ENCODE peak calls at places on chromosome 14, in ten cellular contexts. One of them, this sample, is unnamed. For H3K36me3, the result is how much of the 10 kb centered on the place peaks cover.

GRCh38 chr14:61555056-61555838 is 140.1 kb upstream of the HIF1A start:
- DNase-seq in GM23248: peak
- DNase-seq in naive thymus-derived CD4-positive, alpha-beta T cell: no peak
- DNase-seq in effector memory CD4-positive, alpha-beta T cell: no peak
- DNase-seq in Panc1: no peak
- DNase-seq in tibial nerve: no peak
- DNase-seq in thyroid gland: no peak
- DNase-seq in esophagus squamous epithelium: no peak
- DNase-seq in CD4-positive, CD25-positive, alpha-beta regulatory T cell: no peak
- DNase-seq in neural progenitor cell: peak
- DNase-seq in this sample: no peak

GRCh38 chr14:34338056-34338455 is 124.0 kb downstream of the SPTSSA start:
- DNase-seq in esophagus squamous epithelium: no peak
- DNase-seq in tibial nerve: no peak
- DNase-seq in thyroid gland: no peak
- DNase-seq in naive thymus-derived CD4-positive, alpha-beta T cell: no peak
- DNase-seq in effector memory CD4-positive, alpha-beta T cell: no peak
- DNase-seq in CD4-positive, CD25-positive, alpha-beta regulatory T cell: no peak
- DNase-seq in GM23248: no peak
- DNase-seq in Panc1: no peak
- DNase-seq in neural progenitor cell: no peak
- DNase-seq in this sample: no peak

GRCh38 chr14:51004801-51005526 is 60.7 kb upstream of the PYGL start:
- DNase-seq in CD4-positive, CD25-positive, alpha-beta regulatory T cell: no peak
- DNase-seq in thyroid gland: no peak
- DNase-seq in Panc1: no peak
- DNase-seq in GM23248: peak
- DNase-seq in neural progenitor cell: no peak
- DNase-seq in esophagus squamous epithelium: no peak
- DNase-seq in effector memory CD4-positive, alpha-beta T cell: no peak
- DNase-seq in tibial nerve: no peak
- DNase-seq in naive thymus-derived CD4-positive, alpha-beta T cell: no peak
- DNase-seq in this sample: no peak

GRCh38 chr14:60363275-60363674 is 114.3 kb downstream of the PPM1A start:
- DNase-seq in esophagus squamous epithelium: no peak
- DNase-seq in CD4-positive, CD25-positive, alpha-beta regulatory T cell: no peak
- DNase-seq in GM23248: no peak
- DNase-seq in thyroid gland: no peak
- DNase-seq in tibial nerve: no peak
- DNase-seq in neural progenitor cell: no peak
- DNase-seq in effector memory CD4-positive, alpha-beta T cell: no peak
- DNase-seq in Panc1: no peak
- DNase-seq in naive thymus-derived CD4-positive, alpha-beta T cell: no peak
- DNase-seq in this sample: no peak

GRCh38 chr14:89401241-89401640 is 15.8 kb downstream of the FOXN3 start:
- DNase-seq in thyroid gland: no peak
- DNase-seq in CD4-positive, CD25-positive, alpha-beta regulatory T cell: no peak
- DNase-seq in neural progenitor cell: no peak
- DNase-seq in GM23248: no peak
- DNase-seq in esophagus squamous epithelium: no peak
- DNase-seq in effector memory CD4-positive, alpha-beta T cell: no peak
- DNase-seq in Panc1: no peak
- DNase-seq in tibial nerve: no peak
- DNase-seq in naive thymus-derived CD4-positive, alpha-beta T cell: no peak
- DNase-seq in this sample: no peak

GRCh38 chr14:23034498-23035302 is at the start of gene PSMB5:
- DNase-seq in thyroid gland: peak
- DNase-seq in Panc1: peak
- DNase-seq in GM23248: peak
- DNase-seq in tibial nerve: peak
- DNase-seq in effector memory CD4-positive, alpha-beta T cell: peak
- DNase-seq in naive thymus-derived CD4-positive, alpha-beta T cell: peak
- DNase-seq in CD4-positive, CD25-positive, alpha-beta regulatory T cell: peak
- DNase-seq in neural progenitor cell: peak
- DNase-seq in esophagus squamous epithelium: no peak
- DNase-seq in this sample: peak

GRCh38 chr14:80805136-80805535 is 136.4 kb downstream of the CEP128 start:
- DNase-seq in effector memory CD4-positive, alpha-beta T cell: no peak
- DNase-seq in thyroid gland: no peak
- DNase-seq in GM23248: peak
- DNase-seq in neural progenitor cell: no peak
- DNase-seq in naive thymus-derived CD4-positive, alpha-beta T cell: no peak
- DNase-seq in Panc1: no peak
- DNase-seq in esophagus squamous epithelium: no peak
- DNase-seq in CD4-positive, CD25-positive, alpha-beta regulatory T cell: no peak
- DNase-seq in tibial nerve: no peak
- DNase-seq in this sample: no peak

GRCh38 chr14:77037886-77038511 is 9.5 kb upstream of the IRF2BPL start:
- DNase-seq in GM23248: peak
- DNase-seq in Panc1: no peak
- DNase-seq in neural progenitor cell: no peak
- DNase-seq in CD4-positive, CD25-positive, alpha-beta regulatory T cell: no peak
- DNase-seq in esophagus squamous epithelium: no peak
- DNase-seq in effector memory CD4-positive, alpha-beta T cell: peak
- DNase-seq in tibial nerve: no peak
- DNase-seq in thyroid gland: no peak
- DNase-seq in naive thymus-derived CD4-positive, alpha-beta T cell: no peak
- DNase-seq in this sample: no peak

GRCh38 chr14:105525861-105526780 is at the start of gene TMEM121:
- DNase-seq in GM23248: peak
- DNase-seq in naive thymus-derived CD4-positive, alpha-beta T cell: no peak
- DNase-seq in CD4-positive, CD25-positive, alpha-beta regulatory T cell: no peak
- DNase-seq in thyroid gland: peak
- DNase-seq in Panc1: no peak
- DNase-seq in esophagus squamous epithelium: no peak
- DNase-seq in tibial nerve: no peak
- DNase-seq in effector memory CD4-positive, alpha-beta T cell: peak
- DNase-seq in neural progenitor cell: peak
- DNase-seq in this sample: peak

GRCh38 chr14:35341454-35342159 is 49.4 kb downstream of the PSMA6 start:
- DNase-seq in GM23248: peak
- DNase-seq in neural progenitor cell: peak
- DNase-seq in esophagus squamous epithelium: peak
- DNase-seq in effector memory CD4-positive, alpha-beta T cell: peak
- DNase-seq in Panc1: no peak
- DNase-seq in CD4-positive, CD25-positive, alpha-beta regulatory T cell: no peak
- DNase-seq in thyroid gland: peak
- DNase-seq in tibial nerve: peak
- DNase-seq in naive thymus-derived CD4-positive, alpha-beta T cell: peak
- DNase-seq in this sample: peak

GRCh38 chr14:41280745-41281144 is 325.9 kb upstream of the LRFN5 start:
- DNase-seq in GM23248: peak
- DNase-seq in naive thymus-derived CD4-positive, alpha-beta T cell: no peak
- DNase-seq in tibial nerve: no peak
- DNase-seq in thyroid gland: no peak
- DNase-seq in neural progenitor cell: peak
- DNase-seq in effector memory CD4-positive, alpha-beta T cell: no peak
- DNase-seq in Panc1: no peak
- DNase-seq in CD4-positive, CD25-positive, alpha-beta regulatory T cell: no peak
- DNase-seq in esophagus squamous epithelium: no peak
- DNase-seq in this sample: no peak

DNA sequence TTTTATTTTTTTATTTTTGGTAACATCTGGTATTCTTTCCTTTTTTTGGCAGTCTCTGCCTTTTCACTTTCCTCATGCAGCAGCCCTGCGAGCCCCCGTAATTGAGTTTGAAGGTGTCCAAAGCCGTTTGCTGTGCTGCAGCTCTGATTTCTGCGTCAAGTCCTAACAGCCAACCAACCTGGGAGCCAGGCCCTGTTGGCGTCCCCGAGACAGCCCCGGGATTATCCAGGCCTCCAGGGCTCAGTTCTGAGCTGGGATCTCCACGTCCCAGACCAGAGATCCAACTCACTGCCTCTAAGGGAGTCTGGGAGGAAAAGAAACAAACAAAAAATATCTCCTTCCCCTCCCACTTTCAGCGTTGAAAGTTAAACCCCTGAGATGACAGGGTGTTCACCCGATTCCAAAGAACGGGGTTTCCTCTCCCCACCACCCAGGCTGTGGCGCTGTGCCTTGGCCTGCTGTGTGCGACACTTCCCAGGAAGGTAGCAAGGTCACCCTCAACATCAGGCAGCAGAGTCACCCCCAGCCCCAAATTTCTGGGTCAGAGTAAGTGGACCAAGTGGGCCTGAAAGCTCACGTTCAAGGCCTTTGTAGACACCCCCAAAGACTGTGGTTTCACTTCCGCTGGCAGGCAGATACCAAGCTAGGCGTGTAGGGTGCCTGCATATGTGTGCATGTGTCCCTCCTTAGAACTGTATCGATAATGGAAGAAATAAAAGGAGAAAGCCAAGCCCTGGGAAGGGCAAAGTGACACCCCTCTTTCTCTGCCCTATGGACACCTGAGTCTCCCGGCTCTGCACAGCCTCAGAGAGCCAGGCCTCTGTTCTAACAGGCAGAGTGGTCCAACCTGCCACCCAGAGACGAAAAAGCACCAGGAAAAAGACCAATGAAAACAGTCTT is 11.1 kb downstream of the BCL11B start:
- DNase-seq in tibial nerve: no peak
- DNase-seq in neural progenitor cell: peak
- DNase-seq in CD4-positive, CD25-positive, alpha-beta regulatory T cell: peak
- DNase-seq in naive thymus-derived CD4-positive, alpha-beta T cell: peak
- DNase-seq in effector memory CD4-positive, alpha-beta T cell: peak
- DNase-seq in esophagus squamous epithelium: no peak
- DNase-seq in GM23248: no peak
- DNase-seq in thyroid gland: no peak
- DNase-seq in Panc1: no peak
- DNase-seq in this sample: no peak
- H3K27ac ChIP-seq in tibial nerve: no peak
- H3K27ac ChIP-seq in neural progenitor cell: no peak
- H3K27ac ChIP-seq in CD4-positive, CD25-positive, alpha-beta regulatory T cell: peak
- H3K27ac ChIP-seq in naive thymus-derived CD4-positive, alpha-beta T cell: peak
- H3K27ac ChIP-seq in effector memory CD4-positive, alpha-beta T cell: peak
- H3K27ac ChIP-seq in esophagus squamous epithelium: peak
- H3K27ac ChIP-seq in GM23248: no peak
- H3K27ac ChIP-seq in thyroid gland: no peak
- H3K27ac ChIP-seq in Panc1: no peak
- H3K27ac ChIP-seq in this sample: no peak

GRCh38 chr14:57402173-57402852 is 11.9 kb downstream of the NAA30 start:
- DNase-seq in Panc1: no peak
- DNase-seq in naive thymus-derived CD4-positive, alpha-beta T cell: no peak
- DNase-seq in neural progenitor cell: no peak
- DNase-seq in GM23248: no peak
- DNase-seq in esophagus squamous epithelium: no peak
- DNase-seq in tibial nerve: no peak
- DNase-seq in thyroid gland: no peak
- DNase-seq in effector memory CD4-positive, alpha-beta T cell: no peak
- DNase-seq in CD4-positive, CD25-positive, alpha-beta regulatory T cell: no peak
- DNase-seq in this sample: no peak
- H3K36me3 ChIP-seq in Panc1: under half
- H3K36me3 ChIP-seq in naive thymus-derived CD4-positive, alpha-beta T cell: under half
- H3K36me3 ChIP-seq in neural progenitor cell: under half
- H3K36me3 ChIP-seq in GM23248: under half
- H3K36me3 ChIP-seq in esophagus squamous epithelium: half or more
- H3K36me3 ChIP-seq in tibial nerve: under half
- H3K36me3 ChIP-seq in thyroid gland: under half
- H3K36me3 ChIP-seq in effector memory CD4-positive, alpha-beta T cell: under half
- H3K36me3 ChIP-seq in CD4-positive, CD25-positive, alpha-beta regulatory T cell: under half
- H3K36me3 ChIP-seq in this sample: under half

DNA sequence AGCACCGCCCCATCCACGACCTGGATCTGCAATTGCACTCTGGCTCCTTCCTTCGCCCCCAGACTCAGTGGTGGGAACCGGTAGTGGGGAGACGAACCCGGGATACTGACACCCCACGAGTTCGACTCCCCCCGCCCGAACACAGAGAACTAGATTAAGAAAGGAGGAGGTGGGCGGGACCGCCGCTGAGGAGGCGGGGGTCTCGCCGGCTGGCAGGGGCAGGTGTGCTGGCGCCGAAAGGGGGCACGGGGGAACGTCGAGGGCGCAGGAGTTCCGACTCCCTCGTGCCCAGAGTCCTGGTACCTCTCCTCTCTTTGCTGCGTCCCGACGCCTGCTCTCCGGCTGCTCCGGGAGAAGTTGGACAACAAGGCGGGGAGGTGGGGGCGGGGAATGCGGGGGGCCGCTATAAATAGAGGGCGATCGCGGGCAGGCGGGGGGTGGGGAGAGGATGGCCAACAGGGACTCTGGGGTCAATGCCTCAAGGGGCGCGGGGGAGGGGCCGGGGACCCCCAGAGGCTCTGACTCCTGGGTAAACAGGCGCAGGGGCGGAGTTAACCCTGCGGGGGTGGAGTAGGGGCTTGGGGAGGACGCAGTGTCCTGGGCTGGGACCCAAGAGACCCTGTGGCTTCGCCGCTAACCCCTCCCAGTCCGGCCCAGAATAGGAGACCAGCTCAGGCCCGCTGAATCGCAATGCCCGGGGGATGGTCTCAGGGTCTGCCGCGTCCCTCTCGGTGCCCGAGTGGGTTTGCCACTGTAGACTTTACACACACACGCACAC is 702 bp upstream of the NDRG2 start:
- DNase-seq in Panc1: no peak
- DNase-seq in tibial nerve: peak
- DNase-seq in CD4-positive, CD25-positive, alpha-beta regulatory T cell: no peak
- DNase-seq in effector memory CD4-positive, alpha-beta T cell: peak
- DNase-seq in neural progenitor cell: peak
- DNase-seq in naive thymus-derived CD4-positive, alpha-beta T cell: no peak
- DNase-seq in thyroid gland: peak
- DNase-seq in esophagus squamous epithelium: no peak
- DNase-seq in GM23248: no peak
- DNase-seq in this sample: peak
- H3K27ac ChIP-seq in Panc1: no peak
- H3K27ac ChIP-seq in tibial nerve: peak
- H3K27ac ChIP-seq in CD4-positive, CD25-positive, alpha-beta regulatory T cell: no peak
- H3K27ac ChIP-seq in effector memory CD4-positive, alpha-beta T cell: no peak
- H3K27ac ChIP-seq in neural progenitor cell: no peak
- H3K27ac ChIP-seq in naive thymus-derived CD4-positive, alpha-beta T cell: peak
- H3K27ac ChIP-seq in thyroid gland: peak
- H3K27ac ChIP-seq in esophagus squamous epithelium: peak
- H3K27ac ChIP-seq in GM23248: no peak
- H3K27ac ChIP-seq in this sample: peak

GRCh38 chr14:53949201-53949600 is 7.4 kb downstream of the BMP4 start:
- DNase-seq in naive thymus-derived CD4-positive, alpha-beta T cell: no peak
- DNase-seq in thyroid gland: no peak
- DNase-seq in effector memory CD4-positive, alpha-beta T cell: no peak
- DNase-seq in CD4-positive, CD25-positive, alpha-beta regulatory T cell: no peak
- DNase-seq in esophagus squamous epithelium: no peak
- DNase-seq in neural progenitor cell: no peak
- DNase-seq in tibial nerve: no peak
- DNase-seq in Panc1: no peak
- DNase-seq in GM23248: no peak
- DNase-seq in this sample: no peak
- H3K36me3 ChIP-seq in naive thymus-derived CD4-positive, alpha-beta T cell: under half
- H3K36me3 ChIP-seq in thyroid gland: under half
- H3K36me3 ChIP-seq in effector memory CD4-positive, alpha-beta T cell: under half
- H3K36me3 ChIP-seq in CD4-positive, CD25-positive, alpha-beta regulatory T cell: under half
- H3K36me3 ChIP-seq in esophagus squamous epithelium: under half
- H3K36me3 ChIP-seq in neural progenitor cell: under half
- H3K36me3 ChIP-seq in tibial nerve: under half
- H3K36me3 ChIP-seq in Panc1: under half
- H3K36me3 ChIP-seq in GM23248: under half
- H3K36me3 ChIP-seq in this sample: under half

DNA sequence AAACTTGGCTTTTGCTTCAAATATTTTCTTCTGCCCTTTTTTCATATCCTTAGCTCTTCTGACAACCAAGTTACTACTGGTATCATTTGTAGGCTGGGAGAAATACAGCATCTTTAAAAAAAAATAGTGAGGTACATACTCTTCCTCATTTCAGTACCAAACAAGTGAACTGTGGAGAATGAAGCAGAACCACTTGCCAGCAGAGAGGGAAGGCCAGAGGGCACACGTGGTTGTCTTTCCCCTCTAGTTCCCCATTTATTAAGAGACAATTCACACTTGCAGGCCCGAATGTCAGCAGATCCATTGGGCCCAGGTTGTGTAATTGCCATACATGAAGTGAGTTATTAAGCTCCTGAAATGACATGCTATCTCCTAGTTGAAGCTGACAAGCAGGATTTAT is 3.2 kb downstream of the SUSD6 start:
- DNase-seq in Panc1: no peak
- DNase-seq in esophagus squamous epithelium: peak
- DNase-seq in CD4-positive, CD25-positive, alpha-beta regulatory T cell: no peak
- DNase-seq in GM23248: no peak
- DNase-seq in naive thymus-derived CD4-positive, alpha-beta T cell: no peak
- DNase-seq in effector memory CD4-positive, alpha-beta T cell: no peak
- DNase-seq in neural progenitor cell: no peak
- DNase-seq in thyroid gland: peak
- DNase-seq in tibial nerve: peak
- DNase-seq in this sample: peak
- H3K27ac ChIP-seq in Panc1: no peak
- H3K27ac ChIP-seq in esophagus squamous epithelium: peak
- H3K27ac ChIP-seq in CD4-positive, CD25-positive, alpha-beta regulatory T cell: peak
- H3K27ac ChIP-seq in GM23248: peak
- H3K27ac ChIP-seq in naive thymus-derived CD4-positive, alpha-beta T cell: peak
- H3K27ac ChIP-seq in effector memory CD4-positive, alpha-beta T cell: peak
- H3K27ac ChIP-seq in neural progenitor cell: no peak
- H3K27ac ChIP-seq in thyroid gland: peak
- H3K27ac ChIP-seq in tibial nerve: no peak
- H3K27ac ChIP-seq in this sample: peak

This sample was measured in testis.